ENCODE peak calls at places on chromosomes 12 and 14, in ten cellular contexts. H is substantia nigra; C is stimulated activated CD8-positive, alpha-beta memory T cell treated with anti-CD3 and anti-CD28 coated beads, Interleukin-7, amount 100 ng/mL, for 24 hours; R is KBM-7; N is foreskin fibroblast; Z is A549; V is ecto neural progenitor cell; B is NCI-H1092; F is NCI-H2029 treated with DMSO at 0.1 percent for 48 hours; M is H1. P is an unnamed sample.
A peak's percentile ranks its signal among the peaks of the same experiment; 100 is the strongest.

GRCh38 chr12:122064034-122064777 is 14.3 kb upstream of the MLXIP start:
- DNase-seq in C (no peak), M (peak; percentile 88), B (peak; percentile 79), R (peak; percentile 97), V (peak; percentile 94), N (peak; percentile 97), Z (peak; percentile 98), F (peak; percentile 86), H (peak; percentile 92), P (peak; percentile 30)

GRCh38 chr14:104048758-104049496 is 36.6 kb upstream of the ASPG start:
- DNase-seq in F (no peak), N (peak; percentile 28), Z (no peak), C (no peak), M (no peak), V (no peak), H (no peak), R (no peak), B (no peak), P (no peak)

GRCh38 chr14:59254146-59254910 is 65.9 kb downstream of the DAAM1 start:
- DNase-seq in N (peak; percentile 94), H (peak; percentile 31), F (peak; percentile 66), C (no peak), M (no peak), Z (peak; percentile 68), B (no peak), R (no peak), V (no peak), P (no peak)

GRCh38 chr12:91567100-91567485 is 384.5 kb upstream of the DCN start:
- DNase-seq in M (no peak), B (no peak), F (no peak), R (no peak), Z (no peak), C (no peak), N (peak; percentile 2), H (no peak), V (no peak), P (no peak)

GRCh38 chr12:82866227-82866803 is 179.6 kb downstream of the TMTC2 start:
- DNase-seq in M (no peak), Z (no peak), V (no peak), C (no peak), N (no peak), H (no peak), R (no peak), B (no peak), F (no peak), P (no peak)

GRCh38 chr12:28172434-28173030 is 17.7 kb upstream of the CCDC91 start:
- DNase-seq in B (no peak), H (peak; percentile 3), Z (peak; percentile 73), M (no peak), C (no peak), F (no peak), N (peak; percentile 33), R (peak; percentile 63), V (no peak), P (peak; percentile 10)

GRCh38 chr14:22538671-22539228 is 50.3 kb downstream of the DAD1 start:
- DNase-seq in F (no peak), Z (no peak), M (no peak), N (no peak), V (no peak), R (no peak), C (no peak), B (no peak), H (no peak), P (no peak)

GRCh38 chr14:104971447-104972240 is 6.5 kb downstream of the AHNAK2 start:
- DNase-seq in V (no peak), H (no peak), M (no peak), R (no peak), Z (no peak), B (no peak), C (no peak), F (no peak), N (no peak), P (no peak)

GRCh38 chr14:54650331-54651017 is 83.5 kb downstream of the SAMD4A start:
- DNase-seq in M (no peak), Z (peak; percentile 38), N (peak; percentile 82), C (no peak), V (no peak), H (no peak), F (no peak), B (no peak), R (no peak), P (no peak)

GRCh38 chr12:111093428-111094142 is 173.2 kb upstream of the MYL2 start:
- DNase-seq in B (no peak), C (no peak), Z (no peak), H (no peak), R (no peak), M (no peak), V (no peak), F (no peak), N (no peak), P (no peak)

GRCh38 chr14:59275668-59276067 is 87.2 kb downstream of the DAAM1 start:
- DNase-seq in F (peak; percentile 24), R (no peak), H (no peak), M (no peak), B (no peak), C (no peak), Z (peak; percentile 53), V (no peak), N (peak; percentile 77), P (no peak)

GRCh38 chr12:103877934-103878510 is 37.0 kb upstream of the NT5DC3 start:
- DNase-seq in B (peak; percentile 56), V (peak; percentile 71), Z (peak; percentile 80), N (peak; percentile 46), M (peak; percentile 7), R (peak; percentile 75), F (peak; percentile 49), C (no peak), H (peak; percentile 12), P (peak; percentile 82)

GRCh38 chr12:112792743-112793142 is 1.2 kb downstream of the RPH3A start:
- DNase-seq in H (no peak), R (no peak), F (no peak), B (no peak), C (no peak), Z (no peak), N (no peak), V (no peak), M (no peak), P (no peak)